ENCODE peak calls at places on chromosomes 11 and 22, in seven cellular contexts. O is AG08395; V is BJ; B is CD4-positive, alpha-beta memory T cell; E is suprapubic skin; M is HEK293T; J is activated CD4-positive, alpha-beta T cell treated with anti-CD3 and anti-CD28 coated beads, Interleukin-2, amount 50 U/mL, for 1 hour. G is an unnamed sample.

GRCh38 chr11:93285430-93285829 is 45.1 kb upstream of the DEUP1 start:
- DNase-seq in O (no peak), V (no peak), B (no peak), E (no peak), M (no peak), J (no peak), G (no peak)

GRCh38 chr22:47274196-47274595 is 511.7 kb downstream of the TBC1D22A start:
- DNase-seq in O (no peak), V (no peak), B (no peak), E (peak), M (no peak), J (no peak), G (no peak)

GRCh38 chr11:93028959-93029536 is 59.6 kb downstream of the MTNR1B start:
- DNase-seq in O (no peak), V (no peak), B (no peak), E (no peak), M (no peak), J (no peak), G (no peak)

GRCh38 chr11:109085708-109086373 is 336.1 kb upstream of the C11orf87 start:
- DNase-seq in O (peak), V (no peak), B (no peak), E (no peak), M (no peak), J (no peak), G (peak)

GRCh38 chr22:23754220-23754919 is at the start of gene VPREB3:
- DNase-seq in O (no peak), V (no peak), B (no peak), E (no peak), M (no peak), J (no peak), G (no peak)

GRCh38 chr11:32615422-32615821 is 31.8 kb downstream of the EIF3M start:
- DNase-seq in O (no peak), V (no peak), B (no peak), E (no peak), M (no peak), J (no peak), G (no peak)

GRCh38 chr11:46537121-46537520 is 56.7 kb downstream of the AMBRA1 start:
- DNase-seq in O (no peak), V (no peak), B (no peak), E (no peak), M (no peak), J (no peak), G (no peak)

GRCh38 chr11:57081356-57081755 is 92.6 kb downstream of the OR5AK2 start:
- DNase-seq in O (no peak), V (no peak), B (no peak), E (no peak), M (no peak), J (no peak), G (no peak)